ENCODE peak calls at places on chromosome 9, in eight cellular contexts. H, N, W, Q, S, J, R and E are unnamed samples.

GRCh38 chr9:14212116-14212515 is 101.8 kb downstream of the NFIB start:
- DNase-seq in H (no peak), N (peak), W (no peak), Q (no peak), S (no peak), J (no peak), R (no peak), E (no peak)

GRCh38 chr9:12972608-12973589 is 198.1 kb downstream of the LURAP1L start:
- DNase-seq in H (no peak), N (no peak), W (no peak), Q (peak), S (peak), J (no peak), R (no peak), E (no peak)

GRCh38 chr9:111456536-111456935 is 27.6 kb downstream of the ECPAS start:
- DNase-seq in H (no peak), N (peak), W (no peak), Q (no peak), S (peak), J (no peak), R (no peak), E (no peak)

GRCh38 chr9:18544456-18544855 is 70.5 kb downstream of the ADAMTSL1 start:
- DNase-seq in H (no peak), N (no peak), W (no peak), Q (no peak), S (no peak), J (no peak), R (peak), E (no peak)

GRCh38 chr9:133943036-133943780 is 48.9 kb downstream of the VAV2 start:
- DNase-seq in H (peak), N (no peak), W (peak), Q (no peak), S (no peak), J (peak), R (no peak), E (no peak)

GRCh38 chr9:133286523-133286922 is 11.5 kb upstream of the ABO start:
- DNase-seq in H (no peak), N (no peak), W (no peak), Q (no peak), S (peak), J (no peak), R (peak), E (no peak)

GRCh38 chr9:89323257-89323841 is 5.0 kb downstream of the SECISBP2 start:
- DNase-seq in H (no peak), N (no peak), W (no peak), Q (peak), S (no peak), J (no peak), R (peak), E (no peak)

GRCh38 chr9:134046894-134047681 is 20.7 kb downstream of the BRD3 start:
- DNase-seq in H (peak), N (no peak), W (no peak), Q (no peak), S (no peak), J (no peak), R (no peak), E (no peak)

GRCh38 chr9:69981686-69982450 is 61.8 kb upstream of the MAMDC2 start:
- DNase-seq in H (no peak), N (peak), W (no peak), Q (no peak), S (peak), J (no peak), R (peak), E (no peak)

GRCh38 chr9:6937209-6937608 is 179.4 kb downstream of the KDM4C start:
- DNase-seq in H (no peak), N (no peak), W (no peak), Q (no peak), S (no peak), J (no peak), R (no peak), E (no peak)

GRCh38 chr9:123312306-123312877 is 43.6 kb upstream of the CRB2 start:
- DNase-seq in H (no peak), N (no peak), W (no peak), Q (no peak), S (no peak), J (peak), R (no peak), E (no peak)

GRCh38 chr9:91898451-91899433 is 51.3 kb downstream of the ROR2 start:
- DNase-seq in H (no peak), N (peak), W (no peak), Q (peak), S (peak), J (no peak), R (no peak), E (no peak)

GRCh38 chr9:118609355-118610044 is 759.7 kb downstream of the BRINP1 start:
- DNase-seq in H (no peak), N (no peak), W (no peak), Q (no peak), S (peak), J (no peak), R (peak), E (no peak)

GRCh38 chr9:95511952-95512750 is 4.6 kb downstream of the PTCH1 start:
- DNase-seq in H (no peak), N (peak), W (no peak), Q (peak), S (no peak), J (no peak), R (peak), E (no peak)

GRCh38 chr9:125538092-125538473 is 168.9 kb downstream of the MAPKAP1 start:
- DNase-seq in H (no peak), N (peak), W (no peak), Q (peak), S (peak), J (no peak), R (peak), E (no peak)

GRCh38 chr9:70407081-70407503 is 7.4 kb downstream of the KLF9 start:
- DNase-seq in H (no peak), N (peak), W (no peak), Q (no peak), S (peak), J (no peak), R (peak), E (no peak)

GRCh38 chr9:5626727-5627634 is 1.9 kb upstream of the RIC1 start:
- DNase-seq in H (peak), N (peak), W (no peak), Q (peak), S (peak), J (no peak), R (peak), E (no peak)

GRCh38 chr9:82332774-82333152 is 344.2 kb downstream of the SPATA31D1 start:
- DNase-seq in H (peak), N (no peak), W (no peak), Q (no peak), S (no peak), J (no peak), R (no peak), E (no peak)

GRCh38 chr9:76373777-76374474 is 20.3 kb downstream of the RFK start:
- DNase-seq in H (no peak), N (no peak), W (no peak), Q (no peak), S (no peak), J (no peak), R (no peak), E (no peak)

GRCh38 chr9:32828861-32829260 is 45.5 kb downstream of the TMEM215 start:
- DNase-seq in H (no peak), N (no peak), W (no peak), Q (no peak), S (no peak), J (no peak), R (no peak), E (no peak)

GRCh38 chr9:115164511-115164974 is 46.6 kb upstream of the TNC start:
- DNase-seq in H (peak), N (peak), W (no peak), Q (peak), S (peak), J (no peak), R (peak), E (no peak)

GRCh38 chr9:96100385-96100978 is 201.5 kb downstream of the HSD17B3 start:
- DNase-seq in H (no peak), N (peak), W (no peak), Q (peak), S (no peak), J (no peak), R (no peak), E (peak)

GRCh38 chr9:135186248-135187164 is 99.0 kb downstream of the OLFM1 start:
- DNase-seq in H (no peak), N (no peak), W (no peak), Q (no peak), S (no peak), J (no peak), R (no peak), E (no peak)

GRCh38 chr9:132075853-132076252 is 3.8 kb downstream of the MED27 start:
- DNase-seq in H (no peak), N (no peak), W (no peak), Q (no peak), S (no peak), J (no peak), R (no peak), E (no peak)

GRCh38 chr9:83969602-83970001 is 10.4 kb downstream of the HNRNPK start:
- DNase-seq in H (no peak), N (no peak), W (no peak), Q (no peak), S (no peak), J (no peak), R (no peak), E (no peak)

GRCh38 chr9:105908069-105908468 is 213.7 kb downstream of the TMEM38B start:
- DNase-seq in H (no peak), N (no peak), W (no peak), Q (no peak), S (no peak), J (no peak), R (no peak), E (no peak)

GRCh38 chr9:110066929-110067716 is 140.8 kb downstream of the C9orf152 start:
- DNase-seq in H (no peak), N (no peak), W (no peak), Q (no peak), S (peak), J (no peak), R (no peak), E (no peak)

GRCh38 chr9:134981829-134982228 is 64.1 kb upstream of the FCN1 start:
- DNase-seq in H (no peak), N (no peak), W (no peak), Q (no peak), S (no peak), J (peak), R (no peak), E (no peak)

GRCh38 chr9:38186372-38187115 is 117.5 kb upstream of the SHB start:
- DNase-seq in H (no peak), N (no peak), W (no peak), Q (no peak), S (no peak), J (no peak), R (no peak), E (no peak)

DNA sequence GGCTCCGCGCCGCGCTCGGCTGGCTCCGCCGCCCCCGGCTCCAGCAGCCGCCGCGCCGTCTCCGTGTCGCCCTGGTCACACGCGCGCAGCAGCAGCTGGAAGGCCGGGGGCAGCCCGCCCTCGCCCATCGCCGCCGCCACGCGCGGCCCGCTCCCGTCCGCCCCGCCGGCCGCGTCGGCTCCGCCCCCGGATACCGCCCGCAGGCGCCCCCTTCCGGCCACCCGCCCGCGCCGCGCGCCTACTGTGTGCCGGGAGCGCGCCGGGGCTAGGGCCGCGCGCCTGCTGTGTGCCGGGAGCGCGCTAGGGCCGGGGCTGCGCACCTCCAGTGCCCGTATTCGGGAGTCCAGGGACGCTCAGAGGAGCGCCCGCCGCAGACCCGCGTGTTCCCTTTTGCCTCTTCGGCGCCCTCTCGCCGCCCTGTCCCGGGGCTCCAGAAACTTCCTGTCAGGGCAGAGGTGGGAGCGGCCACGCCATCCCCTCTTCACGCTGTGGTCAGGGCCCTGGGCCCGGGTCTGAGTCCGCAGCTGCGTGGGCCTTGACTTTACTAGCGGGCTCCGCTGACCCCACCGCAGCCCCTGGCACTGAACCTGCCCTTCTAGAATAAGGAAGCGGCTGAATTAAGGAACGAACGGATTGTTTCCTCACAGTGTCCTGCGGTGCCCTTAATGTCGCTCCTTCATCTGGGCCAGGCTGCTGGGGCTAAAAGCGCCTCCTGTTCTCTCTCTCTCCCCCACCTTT is at the start of gene ANKS6:
- DNase-seq in H (peak), N (peak), W (peak), Q (peak), S (peak), J (peak), R (peak), E (peak)
- TF ChIP-seq CTCF in H (peak), N (no peak), W (peak), Q (peak), S (no peak), J (peak), R (peak), E (peak)

DNA sequence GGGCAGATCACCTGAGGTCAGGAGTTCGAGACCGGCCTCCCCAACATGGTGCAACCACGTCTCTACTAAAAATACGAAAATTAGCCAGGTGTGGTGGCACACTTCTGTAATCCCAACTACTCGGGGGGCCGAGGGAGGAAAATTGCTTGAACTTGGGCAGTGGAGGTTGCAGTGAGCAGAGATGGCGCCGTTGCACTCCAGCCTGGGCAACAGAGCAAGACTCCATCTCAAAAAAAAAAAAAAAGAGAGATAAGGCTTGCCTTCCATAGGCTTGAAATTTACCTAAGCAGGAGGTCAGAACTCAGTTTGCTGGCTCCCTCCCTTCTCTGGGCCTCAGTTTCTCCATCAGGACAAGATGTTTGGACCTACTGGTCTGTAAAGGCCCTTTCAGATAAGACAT is 1.3 kb downstream of the SPOUT1 start:
- DNase-seq in H (no peak), N (no peak), W (no peak), Q (no peak), S (no peak), J (no peak), R (no peak), E (no peak)
- TF ChIP-seq CTCF in H (no peak), N (no peak), W (no peak), Q (no peak), S (no peak), J (no peak), R (no peak), E (no peak)

DNA sequence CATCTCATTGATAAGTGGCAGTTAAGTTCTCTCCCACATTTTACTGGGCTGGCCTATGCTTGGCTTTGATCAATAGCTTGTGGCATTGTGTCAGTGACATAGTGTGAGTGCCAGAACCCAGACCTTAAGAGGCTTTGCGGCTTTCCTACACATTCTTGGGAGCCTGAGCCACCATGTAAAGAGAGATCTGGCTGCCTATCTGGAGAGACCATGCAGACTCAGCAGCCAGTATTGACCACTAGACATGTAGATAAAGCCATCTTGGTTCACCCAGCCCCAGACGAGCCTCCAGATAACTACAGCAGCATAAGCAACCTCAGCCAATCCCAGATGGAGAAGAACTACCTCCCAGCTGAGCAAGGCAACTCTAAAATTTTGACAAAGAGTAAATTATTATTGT is 28.6 kb downstream of the C9orf153 start:
- DNase-seq in H (no peak), N (no peak), W (no peak), Q (no peak), S (no peak), J (no peak), R (no peak), E (no peak)
- TF ChIP-seq CTCF in H (no peak), N (no peak), W (no peak), Q (no peak), S (no peak), J (no peak), R (no peak), E (no peak)

GRCh38 chr9:127384901-127385300 is 12.1 kb upstream of the SLC2A8 start:
- DNase-seq in H (no peak), N (no peak), W (no peak), Q (no peak), S (no peak), J (peak), R (no peak), E (no peak)
- TF ChIP-seq CTCF in H (no peak), N (no peak), W (no peak), Q (no peak), S (no peak), J (no peak), R (no peak), E (no peak)

GRCh38 chr9:124313940-124314339 is 56.2 kb downstream of the NEK6 start:
- DNase-seq in H (no peak), N (no peak), W (no peak), Q (no peak), S (no peak), J (no peak), R (no peak), E (no peak)

GRCh38 chr9:124315856-124316255 is 58.1 kb downstream of the NEK6 start:
- DNase-seq in H (no peak), N (no peak), W (no peak), Q (no peak), S (no peak), J (no peak), R (no peak), E (no peak)

GRCh38 chr9:124309665-124310064 is 51.9 kb downstream of the NEK6 start:
- DNase-seq in H (peak), N (peak), W (no peak), Q (peak), S (peak), J (no peak), R (peak), E (no peak)

GRCh38 chr9:124311283-124311682 is 53.5 kb downstream of the NEK6 start:
- DNase-seq in H (no peak), N (no peak), W (no peak), Q (no peak), S (no peak), J (no peak), R (no peak), E (no peak)

DNA sequence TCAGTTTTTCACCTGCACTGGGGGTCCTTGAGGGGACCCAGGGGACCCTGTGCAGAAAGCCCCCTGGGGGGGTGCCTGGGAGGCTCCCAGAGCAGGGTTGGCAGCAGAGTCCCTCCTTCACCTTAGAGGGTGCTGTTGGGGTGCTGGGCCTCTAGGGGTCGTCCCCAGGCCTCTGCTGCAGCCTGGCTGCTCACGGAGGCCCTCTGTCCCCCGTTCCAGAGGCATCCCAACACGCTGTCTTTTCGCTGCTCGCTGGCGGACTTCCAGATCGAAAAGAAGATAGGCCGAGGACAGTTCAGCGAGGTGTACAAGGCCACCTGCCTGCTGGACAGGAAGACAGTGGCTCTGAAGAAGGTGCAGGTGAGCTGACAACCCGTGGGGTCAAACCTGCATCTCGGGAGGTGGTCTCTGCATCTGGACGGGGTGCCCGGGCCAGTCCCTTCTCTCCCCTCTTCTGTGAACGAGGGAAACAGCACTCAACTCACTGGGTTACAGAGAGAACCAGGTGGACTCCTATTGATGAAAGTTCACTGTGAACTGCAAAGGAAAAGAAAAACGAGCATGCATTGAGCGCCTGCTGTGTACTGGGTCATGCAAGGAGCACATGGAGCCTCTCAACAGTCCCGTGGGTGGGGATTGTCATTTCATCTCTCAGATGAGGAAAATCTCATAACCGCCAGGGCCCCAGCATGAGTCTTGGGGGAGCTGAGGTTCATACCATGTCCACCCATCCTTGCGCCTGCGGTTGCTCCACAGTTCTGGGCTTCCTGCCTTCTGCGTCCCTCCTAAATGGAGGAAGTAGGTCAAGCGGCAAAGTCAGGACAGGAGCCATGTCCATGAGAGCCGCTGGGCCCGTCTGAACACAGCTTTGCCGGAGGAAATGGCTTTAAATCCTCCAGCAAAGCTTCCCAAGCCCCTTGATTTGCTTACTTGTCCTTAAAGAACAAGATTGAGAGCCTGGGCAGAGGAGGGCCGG is 54.8 kb downstream of the NEK6 start:
- DNase-seq in H (no peak), N (no peak), W (no peak), Q (no peak), S (no peak), J (no peak), R (no peak), E (no peak)
- TF ChIP-seq CTCF in H (no peak), N (no peak), W (no peak), Q (no peak), S (no peak), J (no peak), R (no peak), E (no peak)

DNA sequence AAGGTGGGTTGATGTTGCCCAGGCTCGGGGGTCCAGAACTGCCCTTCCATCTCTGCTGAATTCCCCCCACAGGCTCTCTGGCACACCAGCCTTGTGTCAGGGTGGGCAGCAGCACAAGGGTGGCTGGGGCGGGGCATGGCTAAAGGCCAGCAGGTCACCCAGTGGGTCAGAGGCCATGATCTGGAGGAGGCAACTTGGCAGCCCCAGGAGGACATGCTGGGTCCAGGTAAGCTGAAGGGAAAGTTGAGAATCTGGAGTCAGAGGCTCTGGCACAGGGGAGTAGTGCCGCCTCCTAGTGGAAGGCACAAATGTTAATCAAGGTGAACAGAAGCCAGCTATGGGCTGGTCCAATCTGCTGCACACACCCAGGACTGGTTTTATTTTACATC is 6.2 kb downstream of the TMEM8B start:
- DNase-seq in H (no peak), N (no peak), W (no peak), Q (no peak), S (no peak), J (no peak), R (no peak), E (no peak)
- TF ChIP-seq CTCF in H (peak), N (peak), W (no peak), Q (peak), S (peak), J (peak), R (no peak), E (peak)